ENCODE peak calls at places on chromosomes 11 and 22, in ten cellular contexts. C is BE2C; Y is endodermal cell; F is heart left ventricle; R is left ventricle myocardium inferior; X is adrenal gland; Q is GM23248; K is naive thymus-derived CD4-positive, alpha-beta T cell; D is body of pancreas; M is DND-41. N is an unnamed sample.

GRCh38 chr11:122743949-122744876 is 88.7 kb downstream of the UBASH3B start:
- DNase-seq in C (no peak), Q (no peak), F (no peak), K (peak; percentile 90), D (no peak), X (no peak), Y (peak; percentile 54), R (no peak), M (peak; percentile 93), N (no peak)

GRCh38 chr22:29203883-29204282 is 1.8 kb upstream of the EMID1 start:
- DNase-seq in D (no peak), C (no peak), Y (no peak), X (no peak), R (no peak), K (no peak), Q (no peak), M (peak; percentile 41), F (no peak), N (no peak)

GRCh38 chr11:110134120-110134519 is 40.9 kb downstream of the ZC3H12C start:
- DNase-seq in F (no peak), C (peak; percentile 38), R (no peak), K (no peak), M (no peak), X (no peak), D (no peak), Y (no peak), Q (no peak), N (no peak)

GRCh38 chr22:42388130-42388797 is 43.9 kb downstream of the NFAM1 start:
- DNase-seq in F (no peak), C (peak; percentile 89), Q (peak; percentile 25), R (no peak), K (no peak), Y (no peak), M (peak; percentile 72), D (peak; percentile 60), X (no peak), N (no peak)

GRCh38 chr22:29633514-29634312 is 30.3 kb downstream of the NF2 start:
- DNase-seq in K (no peak), Q (peak; percentile 28), Y (no peak), X (no peak), F (no peak), D (no peak), C (no peak), R (no peak), M (no peak), N (no peak)

GRCh38 chr11:126282361-126282741 is 542 bp upstream of the TIRAP start:
- DNase-seq in Q (peak; percentile 78), D (peak; percentile 60), Y (peak; percentile 79), M (no peak), C (peak; percentile 50), K (peak; percentile 51), F (peak; percentile 65), R (peak; percentile 62), X (peak; percentile 49), N (no peak)

GRCh38 chr11:96161271-96162089 is 181.5 kb downstream of the MAML2 start:
- DNase-seq in X (no peak), Y (no peak), M (no peak), Q (peak; percentile 52), K (no peak), R (no peak), C (no peak), F (no peak), D (no peak), N (no peak)

GRCh38 chr11:90243534-90243933 is 20.7 kb upstream of the CHORDC1 start:
- DNase-seq in F (no peak), M (no peak), K (no peak), R (no peak), C (no peak), Q (no peak), Y (no peak), D (no peak), X (no peak), N (no peak)

GRCh38 chr11:71266114-71266833 is 13.9 kb upstream of the SHANK2 start:
- DNase-seq in C (no peak), M (no peak), R (no peak), K (no peak), Q (no peak), D (no peak), Y (peak; percentile 92), X (no peak), F (no peak), N (no peak)
- H3K4me3 ChIP-seq in C (no peak overlapping the region), M (no peak overlapping the region), R (no peak overlapping the region), K (no peak overlapping the region), Q (no peak overlapping the region), D (no peak overlapping the region), Y (no peak overlapping the region), X (no peak overlapping the region), F (no peak overlapping the region), N (no peak overlapping the region)

GRCh38 chr11:86062719-86063118 is 6.2 kb downstream of the PICALM start:
- DNase-seq in K (no peak), Q (peak; percentile 48), F (no peak), X (no peak), R (no peak), D (no peak), Y (no peak), M (no peak), C (no peak), N (no peak)

GRCh38 chr11:86058360-86058759 is 10.5 kb downstream of the PICALM start:
- DNase-seq in R (no peak), Q (no peak), M (no peak), X (no peak), C (no peak), K (no peak), D (no peak), Y (no peak), F (no peak), N (no peak)

GRCh38 chr11:86063536-86063935 is 5.3 kb downstream of the PICALM start:
- DNase-seq in M (no peak), K (no peak), Q (peak; percentile 69), X (no peak), C (no peak), Y (no peak), F (no peak), R (no peak), D (no peak), N (no peak)

GRCh38 chr11:86061483-86061882 is 7.4 kb downstream of the PICALM start:
- DNase-seq in F (no peak), X (no peak), C (no peak), K (no peak), Q (no peak), M (no peak), D (no peak), R (no peak), Y (no peak), N (no peak)

DNA sequence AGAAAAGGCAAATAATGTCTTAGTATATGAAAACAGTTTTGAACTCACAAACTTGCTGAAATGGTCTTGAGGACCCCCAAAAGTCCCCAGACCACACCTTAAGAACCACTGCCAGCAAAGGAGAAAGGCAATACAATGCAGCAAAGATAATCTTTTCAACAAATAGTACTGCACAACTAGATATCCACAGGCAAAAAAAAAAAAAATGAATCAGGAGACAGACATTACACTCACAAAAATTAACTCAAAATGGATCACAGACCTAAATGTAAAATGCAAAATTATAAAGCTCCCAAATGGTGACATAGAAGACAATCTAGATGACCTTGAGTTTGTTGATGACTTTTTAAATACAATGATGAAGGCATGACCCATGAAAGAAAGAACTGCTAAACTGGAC is 8.3 kb downstream of the PICALM start:
- DNase-seq in Y (no peak), Q (no peak), R (no peak), M (no peak), K (no peak), C (no peak), D (no peak), F (no peak), X (no peak), N (no peak)
- H3K4me1 ChIP-seq in Y (peaks cover 20% of the 10 kb centered on the region), Q (peaks cover 60% of the 10 kb centered on the region), R (peaks cover 92% of the 10 kb centered on the region), M (peaks cover 12% of the 10 kb centered on the region), K (peaks cover 60% of the 10 kb centered on the region), C (peaks cover 8% of the 10 kb centered on the region), D (peaks cover 72% of the 10 kb centered on the region), F (peaks cover 44% of the 10 kb centered on the region), X (peaks cover 70% of the 10 kb centered on the region), N (no peaks in the 10 kb centered on the region)

DNA sequence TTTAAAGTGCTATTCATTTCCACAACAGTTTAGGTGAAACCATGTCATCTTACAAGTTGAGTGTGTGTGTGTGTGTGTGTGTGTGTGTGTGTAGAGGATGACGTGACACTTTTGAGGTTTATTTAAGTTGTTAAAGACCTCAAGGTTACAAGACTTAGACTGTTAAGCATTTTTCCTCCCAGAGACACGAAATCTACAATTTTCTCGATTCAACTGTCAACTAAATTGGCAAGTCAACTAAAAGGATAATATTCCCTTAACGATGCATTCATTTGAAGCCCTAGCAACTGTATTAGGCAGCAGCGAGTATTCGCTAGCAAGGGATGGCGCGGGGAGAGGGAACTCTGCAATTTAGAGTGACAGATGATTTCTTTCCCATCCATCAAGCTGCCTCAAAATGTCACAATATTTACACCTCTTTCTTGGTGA is 17.6 kb upstream of the BDNF start:
- DNase-seq in Q (peak; percentile 49), Y (no peak), C (no peak), X (no peak), F (no peak), M (no peak), K (no peak), D (no peak), R (no peak), N (no peak)
- H3K27me3 ChIP-seq in Q (peaks cover 13% of the 10 kb centered on the region), Y (peaks cover 80% of the 10 kb centered on the region), C (peaks cover 31% of the 10 kb centered on the region), X (peaks cover 34% of the 10 kb centered on the region), F (peaks cover 47% of the 10 kb centered on the region), M (no peaks in the 10 kb centered on the region), K (peaks cover 5% of the 10 kb centered on the region), D (peaks cover 10% of the 10 kb centered on the region), R (peaks cover 94% of the 10 kb centered on the region), N (peaks cover 13% of the 10 kb centered on the region)

GRCh38 chr22:50317178-50317577 is 9.6 kb downstream of the DENND6B start:
- DNase-seq in K (no peak), F (no peak), Q (no peak), M (no peak), X (no peak), Y (no peak), C (peak; percentile 16), D (no peak), R (no peak), N (no peak)

GRCh38 chr22:50314081-50314454 is 6.6 kb upstream of the PLXNB2 start:
- DNase-seq in Q (no peak), F (no peak), Y (no peak), K (no peak), C (peak; percentile 7), M (no peak), R (no peak), D (no peak), X (no peak), N (no peak)

GRCh38 chr22:50314455-50315288 is 7.2 kb upstream of the PLXNB2 start:
- DNase-seq in C (peak; percentile 19), Q (no peak), R (peak; percentile 50), X (peak; percentile 72), M (peak; percentile 35), D (no peak), Y (peak; percentile 72), K (peak; percentile 46), F (peak; percentile 51), N (no peak)

GRCh38 chr22:50316114-50317065 is 8.9 kb upstream of the PLXNB2 start:
- DNase-seq in C (peak; percentile 7), K (no peak), X (no peak), Y (no peak), F (no peak), D (no peak), M (no peak), Q (no peak), R (no peak), N (no peak)

DNA sequence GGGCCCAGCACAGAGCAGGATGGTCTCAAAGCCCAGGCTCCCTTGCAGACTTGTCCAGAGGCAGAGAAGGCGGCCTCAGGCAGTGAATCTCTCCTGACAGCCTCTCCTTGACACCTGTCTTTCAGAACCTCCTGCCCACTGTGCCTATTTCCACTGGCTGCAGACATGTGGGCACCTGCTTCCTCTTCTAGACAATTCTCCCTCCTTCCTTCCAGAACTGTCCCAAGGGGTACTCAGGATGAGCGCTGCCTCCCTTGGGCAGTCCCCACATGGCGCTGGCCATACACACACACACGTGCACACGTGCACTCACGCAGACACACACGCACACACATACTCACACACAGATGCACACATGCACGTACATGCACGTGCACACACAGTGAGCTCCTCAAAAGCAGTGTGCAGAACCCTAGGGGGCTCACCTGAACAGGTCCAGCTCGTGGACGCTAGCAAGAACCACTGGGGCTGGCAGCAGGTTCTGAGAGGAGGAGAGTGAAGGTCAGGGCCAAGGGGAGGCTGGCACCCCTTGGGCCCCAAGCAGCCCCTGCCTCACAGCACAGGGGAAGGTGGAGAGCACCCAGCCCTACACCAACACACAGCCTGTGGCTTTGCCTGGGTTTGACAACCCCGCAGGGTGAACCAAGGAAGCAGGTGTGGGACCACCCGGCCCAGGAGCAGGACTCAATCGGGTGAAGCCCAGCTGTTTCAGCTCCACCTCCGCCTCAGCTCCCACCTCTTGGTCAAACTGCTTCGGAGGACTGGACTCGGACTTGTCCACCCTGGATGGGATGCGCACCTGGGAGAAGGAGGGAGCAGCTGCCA is 8.1 kb upstream of the PLXNB2 start:
- DNase-seq in R (no peak), K (no peak), C (peak; percentile 11), F (no peak), Q (no peak), M (no peak), D (no peak), Y (no peak), X (no peak), N (no peak)
- H3K4me3 ChIP-seq in R (no peak overlapping the region), K (no peak overlapping the region), C (no peak overlapping the region), F (no peak overlapping the region), Q (no peak overlapping the region), M (no peak overlapping the region), D (no peak overlapping the region), Y (no peak overlapping the region), X (no peak overlapping the region), N (no peak overlapping the region)